ENCODE peak calls at places on chromosomes 5 and 9, in eight cellular contexts. One of them, this sample, is unnamed.

GRCh38 chr5:52743012-52743411 is 44.7 kb upstream of the ITGA1 start:
- DNase-seq in tibial artery: no peak
- DNase-seq in fibroblast of mammary gland: no peak
- DNase-seq in cardiac muscle cell: no peak
- DNase-seq in SK-N-SH: no peak
- DNase-seq in HCT116: no peak
- DNase-seq in WTC11: no peak
- DNase-seq in progenitor cell of endocrine pancreas: no peak
- DNase-seq in this sample: no peak

GRCh38 chr9:96241391-96241809 is 60.6 kb downstream of the HSD17B3 start:
- DNase-seq in progenitor cell of endocrine pancreas: no peak
- DNase-seq in tibial artery: no peak
- DNase-seq in WTC11: no peak
- DNase-seq in cardiac muscle cell: no peak
- DNase-seq in fibroblast of mammary gland: no peak
- DNase-seq in SK-N-SH: no peak
- DNase-seq in HCT116: peak
- DNase-seq in this sample: no peak

GRCh38 chr5:34699155-34700077 is 43.3 kb downstream of the RAI14 start:
- DNase-seq in tibial artery: no peak
- DNase-seq in WTC11: peak
- DNase-seq in fibroblast of mammary gland: no peak
- DNase-seq in SK-N-SH: no peak
- DNase-seq in progenitor cell of endocrine pancreas: no peak
- DNase-seq in cardiac muscle cell: peak
- DNase-seq in HCT116: no peak
- DNase-seq in this sample: no peak

GRCh38 chr5:95141141-95141540 is 143.8 kb downstream of the MCTP1 start:
- DNase-seq in fibroblast of mammary gland: no peak
- DNase-seq in tibial artery: no peak
- DNase-seq in WTC11: no peak
- DNase-seq in cardiac muscle cell: no peak
- DNase-seq in HCT116: no peak
- DNase-seq in progenitor cell of endocrine pancreas: no peak
- DNase-seq in SK-N-SH: no peak
- DNase-seq in this sample: no peak

GRCh38 chr5:98401645-98402044 is 371.8 kb upstream of the RGMB start:
- DNase-seq in HCT116: no peak
- DNase-seq in SK-N-SH: no peak
- DNase-seq in tibial artery: no peak
- DNase-seq in fibroblast of mammary gland: no peak
- DNase-seq in WTC11: no peak
- DNase-seq in cardiac muscle cell: no peak
- DNase-seq in progenitor cell of endocrine pancreas: no peak
- DNase-seq in this sample: no peak

GRCh38 chr9:70419546-70420266 is 5.2 kb upstream of the KLF9 start:
- DNase-seq in tibial artery: peak
- DNase-seq in fibroblast of mammary gland: peak
- DNase-seq in progenitor cell of endocrine pancreas: peak
- DNase-seq in HCT116: peak
- DNase-seq in SK-N-SH: peak
- DNase-seq in cardiac muscle cell: peak
- DNase-seq in WTC11: peak
- DNase-seq in this sample: peak

GRCh38 chr5:131355972-131356528 is 92.2 kb downstream of the CDC42SE2 start:
- DNase-seq in fibroblast of mammary gland: no peak
- DNase-seq in WTC11: no peak
- DNase-seq in SK-N-SH: no peak
- DNase-seq in HCT116: no peak
- DNase-seq in cardiac muscle cell: no peak
- DNase-seq in tibial artery: no peak
- DNase-seq in progenitor cell of endocrine pancreas: no peak
- DNase-seq in this sample: no peak

GRCh38 chr5:24773241-24773640 is 128.5 kb upstream of the CDH10 start:
- DNase-seq in HCT116: no peak
- DNase-seq in fibroblast of mammary gland: no peak
- DNase-seq in tibial artery: no peak
- DNase-seq in WTC11: no peak
- DNase-seq in progenitor cell of endocrine pancreas: no peak
- DNase-seq in SK-N-SH: no peak
- DNase-seq in cardiac muscle cell: no peak
- DNase-seq in this sample: no peak

GRCh38 chr5:160473736-160474483 is 52.3 kb downstream of the PTTG1 start:
- DNase-seq in progenitor cell of endocrine pancreas: no peak
- DNase-seq in tibial artery: no peak
- DNase-seq in fibroblast of mammary gland: no peak
- DNase-seq in SK-N-SH: no peak
- DNase-seq in WTC11: no peak
- DNase-seq in cardiac muscle cell: no peak
- DNase-seq in HCT116: no peak
- DNase-seq in this sample: no peak

GRCh38 chr9:127311239-127311741 is 46.7 kb downstream of the GARNL3 start:
- DNase-seq in SK-N-SH: no peak
- DNase-seq in WTC11: peak
- DNase-seq in progenitor cell of endocrine pancreas: no peak
- DNase-seq in tibial artery: peak
- DNase-seq in fibroblast of mammary gland: peak
- DNase-seq in cardiac muscle cell: peak
- DNase-seq in HCT116: peak
- DNase-seq in this sample: no peak

GRCh38 chr5:173686950-173687349 is 70.5 kb upstream of the BOD1 start:
- DNase-seq in HCT116: no peak
- DNase-seq in progenitor cell of endocrine pancreas: no peak
- DNase-seq in cardiac muscle cell: no peak
- DNase-seq in SK-N-SH: no peak
- DNase-seq in tibial artery: no peak
- DNase-seq in fibroblast of mammary gland: no peak
- DNase-seq in WTC11: no peak
- DNase-seq in this sample: no peak

GRCh38 chr9:89400398-89401116 is 82.3 kb downstream of the SECISBP2 start:
- DNase-seq in WTC11: no peak
- DNase-seq in progenitor cell of endocrine pancreas: no peak
- DNase-seq in SK-N-SH: no peak
- DNase-seq in HCT116: no peak
- DNase-seq in tibial artery: no peak
- DNase-seq in fibroblast of mammary gland: no peak
- DNase-seq in cardiac muscle cell: no peak
- DNase-seq in this sample: no peak

GRCh38 chr5:56588636-56589485 is 226.5 kb upstream of the MAP3K1 start:
- DNase-seq in WTC11: peak
- DNase-seq in cardiac muscle cell: no peak
- DNase-seq in HCT116: no peak
- DNase-seq in fibroblast of mammary gland: no peak
- DNase-seq in SK-N-SH: no peak
- DNase-seq in progenitor cell of endocrine pancreas: no peak
- DNase-seq in tibial artery: peak
- DNase-seq in this sample: no peak

GRCh38 chr9:95250462-95251058 is 66.9 kb downstream of the FANCC start:
- DNase-seq in fibroblast of mammary gland: no peak
- DNase-seq in cardiac muscle cell: no peak
- DNase-seq in HCT116: no peak
- DNase-seq in tibial artery: no peak
- DNase-seq in progenitor cell of endocrine pancreas: no peak
- DNase-seq in SK-N-SH: no peak
- DNase-seq in WTC11: no peak
- DNase-seq in this sample: no peak

GRCh38 chr9:88173378-88173999 is 35.2 kb upstream of the SPATA31C2 start:
- DNase-seq in fibroblast of mammary gland: peak
- DNase-seq in WTC11: peak
- DNase-seq in progenitor cell of endocrine pancreas: no peak
- DNase-seq in cardiac muscle cell: peak
- DNase-seq in HCT116: peak
- DNase-seq in tibial artery: peak
- DNase-seq in SK-N-SH: peak
- DNase-seq in this sample: no peak
- TF ChIP-seq CTCF in fibroblast of mammary gland: peak
- TF ChIP-seq CTCF in WTC11: peak
- TF ChIP-seq CTCF in progenitor cell of endocrine pancreas: peak
- TF ChIP-seq CTCF in cardiac muscle cell: peak
- TF ChIP-seq CTCF in HCT116: peak
- TF ChIP-seq CTCF in tibial artery: peak
- TF ChIP-seq CTCF in SK-N-SH: peak
- TF ChIP-seq CTCF in this sample: peak

DNA sequence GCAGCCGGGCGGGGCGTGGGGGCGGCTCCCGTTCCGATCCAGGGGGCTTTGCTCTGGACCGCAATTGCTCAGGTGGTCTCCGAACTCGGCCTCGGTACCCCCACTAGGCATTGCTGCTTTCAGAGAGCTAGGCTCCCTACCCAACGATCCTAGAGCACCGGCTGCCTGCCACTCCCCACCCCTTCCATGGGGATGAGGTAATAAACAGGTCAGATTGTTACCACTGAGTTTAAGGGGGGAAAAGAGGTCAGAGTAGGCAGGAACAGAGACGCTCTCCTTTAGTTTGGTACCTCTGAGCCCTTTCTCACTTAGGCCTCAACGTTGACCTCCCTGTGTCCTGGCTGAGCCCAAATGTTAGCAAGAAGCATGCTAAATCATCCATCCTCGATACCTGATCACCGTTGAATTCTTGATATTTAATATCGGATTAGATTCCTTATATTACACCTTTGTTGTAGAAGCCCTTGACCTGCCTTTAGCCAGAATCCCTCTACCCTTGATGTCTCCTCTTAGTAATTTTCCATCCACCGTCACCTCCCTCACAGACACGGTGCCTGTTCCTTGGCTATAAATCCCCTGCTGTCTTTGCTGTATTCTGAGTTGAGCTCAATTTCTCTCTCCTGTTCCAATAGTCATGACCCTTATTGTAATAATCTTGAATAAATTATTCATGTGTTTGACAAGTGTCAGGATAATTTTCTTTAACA is 588 bp upstream of the PLPP1 start:
- DNase-seq in tibial artery: no peak
- DNase-seq in fibroblast of mammary gland: no peak
- DNase-seq in progenitor cell of endocrine pancreas: no peak
- DNase-seq in WTC11: no peak
- DNase-seq in SK-N-SH: no peak
- DNase-seq in HCT116: no peak
- DNase-seq in cardiac muscle cell: no peak
- DNase-seq in this sample: no peak
- TF ChIP-seq CTCF in tibial artery: no peak
- TF ChIP-seq CTCF in fibroblast of mammary gland: no peak
- TF ChIP-seq CTCF in progenitor cell of endocrine pancreas: no peak
- TF ChIP-seq CTCF in WTC11: no peak
- TF ChIP-seq CTCF in SK-N-SH: no peak
- TF ChIP-seq CTCF in HCT116: no peak
- TF ChIP-seq CTCF in cardiac muscle cell: no peak
- TF ChIP-seq CTCF in this sample: no peak

DNA sequence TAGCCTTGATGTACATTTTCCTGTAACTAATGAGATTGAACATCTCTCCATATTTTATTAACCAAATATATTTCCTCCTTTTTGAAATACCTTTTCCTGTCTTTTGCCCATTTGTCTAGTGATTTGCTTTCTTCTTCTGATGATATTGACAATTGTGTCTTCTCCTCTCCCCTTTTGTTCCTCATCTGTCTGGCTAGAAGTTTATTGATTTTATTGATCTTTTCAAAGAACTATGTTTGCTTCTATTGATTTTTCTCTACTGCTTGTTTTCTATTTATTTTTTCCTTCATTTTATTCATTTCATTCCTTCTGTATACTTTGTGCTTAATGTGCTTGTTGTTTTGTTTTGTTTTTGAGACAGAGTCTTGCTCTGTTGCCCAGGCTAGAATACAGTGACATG is 181.4 kb upstream of the SMIM23 start:
- DNase-seq in SK-N-SH: no peak
- DNase-seq in cardiac muscle cell: no peak
- DNase-seq in HCT116: no peak
- DNase-seq in fibroblast of mammary gland: no peak
- DNase-seq in progenitor cell of endocrine pancreas: no peak
- DNase-seq in WTC11: no peak
- DNase-seq in tibial artery: no peak
- DNase-seq in this sample: no peak
- TF ChIP-seq CTCF in SK-N-SH: no peak
- TF ChIP-seq CTCF in cardiac muscle cell: no peak
- TF ChIP-seq CTCF in HCT116: no peak
- TF ChIP-seq CTCF in fibroblast of mammary gland: no peak
- TF ChIP-seq CTCF in progenitor cell of endocrine pancreas: no peak
- TF ChIP-seq CTCF in WTC11: no peak
- TF ChIP-seq CTCF in tibial artery: no peak
- TF ChIP-seq CTCF in this sample: no peak

DNA sequence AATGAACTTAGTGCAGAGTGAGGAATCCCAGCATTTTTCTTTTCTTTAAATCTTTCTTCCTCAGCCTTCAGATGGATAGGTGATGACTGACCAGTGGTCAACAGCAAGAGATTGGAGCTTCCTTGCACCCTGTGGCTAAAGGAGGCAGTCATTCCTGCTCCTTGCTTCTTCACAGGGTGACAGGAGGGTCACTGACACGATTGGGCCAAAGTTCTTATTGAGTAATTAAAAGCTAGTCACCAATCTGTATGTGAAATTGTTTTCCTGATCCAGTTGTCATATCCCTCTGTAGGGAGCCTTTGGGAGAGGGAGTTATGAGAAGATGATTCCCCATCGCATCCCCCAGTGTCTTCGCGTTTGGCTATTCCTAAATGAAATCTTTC is 85.2 kb downstream of the CMYA5 start:
- DNase-seq in fibroblast of mammary gland: no peak
- DNase-seq in WTC11: no peak
- DNase-seq in tibial artery: no peak
- DNase-seq in cardiac muscle cell: no peak
- DNase-seq in SK-N-SH: no peak
- DNase-seq in progenitor cell of endocrine pancreas: no peak
- DNase-seq in HCT116: no peak
- DNase-seq in this sample: no peak
- TF ChIP-seq CTCF in fibroblast of mammary gland: no peak
- TF ChIP-seq CTCF in WTC11: no peak
- TF ChIP-seq CTCF in tibial artery: no peak
- TF ChIP-seq CTCF in cardiac muscle cell: no peak
- TF ChIP-seq CTCF in SK-N-SH: no peak
- TF ChIP-seq CTCF in progenitor cell of endocrine pancreas: peak
- TF ChIP-seq CTCF in HCT116: no peak
- TF ChIP-seq CTCF in this sample: no peak

GRCh38 chr5:139893873-139894272 is 98.3 kb downstream of the PSD2 start:
- DNase-seq in SK-N-SH: peak
- DNase-seq in fibroblast of mammary gland: no peak
- DNase-seq in tibial artery: no peak
- DNase-seq in HCT116: no peak
- DNase-seq in progenitor cell of endocrine pancreas: no peak
- DNase-seq in WTC11: no peak
- DNase-seq in cardiac muscle cell: no peak
- DNase-seq in this sample: no peak
- TF ChIP-seq CTCF in SK-N-SH: no peak
- TF ChIP-seq CTCF in fibroblast of mammary gland: no peak
- TF ChIP-seq CTCF in tibial artery: no peak
- TF ChIP-seq CTCF in HCT116: no peak
- TF ChIP-seq CTCF in progenitor cell of endocrine pancreas: no peak
- TF ChIP-seq CTCF in WTC11: no peak
- TF ChIP-seq CTCF in cardiac muscle cell: no peak
- TF ChIP-seq CTCF in this sample: no peak

DNA sequence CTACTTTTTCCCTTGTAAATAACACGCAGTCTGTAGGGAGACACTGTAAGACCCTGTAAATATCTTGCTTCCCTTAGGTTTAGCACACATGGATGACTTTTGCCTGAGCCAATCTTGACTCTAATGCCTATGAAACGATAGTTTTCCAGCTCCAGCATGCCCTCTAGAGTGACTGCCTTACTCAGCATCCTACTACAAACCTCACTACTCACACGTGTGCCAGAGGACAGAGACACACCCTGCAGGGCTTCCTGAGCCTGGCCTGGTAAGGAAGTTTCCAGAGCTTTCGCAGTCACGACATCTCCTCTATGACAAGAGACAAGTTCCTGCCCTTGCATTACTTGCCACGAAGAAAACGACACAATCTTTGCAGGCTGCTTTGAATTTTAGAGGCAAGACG is 138.1 kb downstream of the ATPSCKMT start:
- DNase-seq in tibial artery: no peak
- DNase-seq in WTC11: peak
- DNase-seq in cardiac muscle cell: peak
- DNase-seq in progenitor cell of endocrine pancreas: no peak
- DNase-seq in HCT116: peak
- DNase-seq in SK-N-SH: peak
- DNase-seq in fibroblast of mammary gland: peak
- DNase-seq in this sample: peak
- TF ChIP-seq CTCF in tibial artery: no peak
- TF ChIP-seq CTCF in WTC11: peak
- TF ChIP-seq CTCF in cardiac muscle cell: peak
- TF ChIP-seq CTCF in progenitor cell of endocrine pancreas: peak
- TF ChIP-seq CTCF in HCT116: peak
- TF ChIP-seq CTCF in SK-N-SH: peak
- TF ChIP-seq CTCF in fibroblast of mammary gland: peak
- TF ChIP-seq CTCF in this sample: peak